ENCODE peak calls at places on chromosome 20, in ten cellular contexts. One of them, this sample, is unnamed.

GRCh38 chr20:54600634-54601033 is 125.2 kb downstream of the DOK5 start:
- DNase-seq in effector memory CD4-positive, alpha-beta T cell: no peak
- DNase-seq in hepatocyte: no peak
- DNase-seq in H1: no peak
- DNase-seq in CD8-positive, alpha-beta T cell: no peak
- DNase-seq in neuronal stem cell: no peak
- DNase-seq in right cardiac atrium: no peak
- DNase-seq in Panc1: no peak
- DNase-seq in left ventricle myocardium inferior: no peak
- DNase-seq in mesenchymal stem cell: no peak
- DNase-seq in this sample: no peak

GRCh38 chr20:57573176-57573575 is 12.3 kb downstream of the PCK1 start:
- DNase-seq in effector memory CD4-positive, alpha-beta T cell: no peak
- DNase-seq in mesenchymal stem cell: no peak
- DNase-seq in left ventricle myocardium inferior: no peak
- DNase-seq in neuronal stem cell: no peak
- DNase-seq in H1: no peak
- DNase-seq in CD8-positive, alpha-beta T cell: no peak
- DNase-seq in Panc1: no peak
- DNase-seq in right cardiac atrium: no peak
- DNase-seq in hepatocyte: no peak
- DNase-seq in this sample: no peak

GRCh38 chr20:53872561-53873248 is 197.7 kb downstream of the BCAS1 start:
- DNase-seq in right cardiac atrium: no peak
- DNase-seq in hepatocyte: no peak
- DNase-seq in neuronal stem cell: no peak
- DNase-seq in Panc1: no peak
- DNase-seq in effector memory CD4-positive, alpha-beta T cell: peak
- DNase-seq in H1: no peak
- DNase-seq in left ventricle myocardium inferior: no peak
- DNase-seq in mesenchymal stem cell: no peak
- DNase-seq in CD8-positive, alpha-beta T cell: peak
- DNase-seq in this sample: no peak

GRCh38 chr20:22453244-22454080 is 130.9 kb downstream of the FOXA2 start:
- DNase-seq in hepatocyte: peak
- DNase-seq in right cardiac atrium: no peak
- DNase-seq in effector memory CD4-positive, alpha-beta T cell: no peak
- DNase-seq in H1: no peak
- DNase-seq in left ventricle myocardium inferior: no peak
- DNase-seq in mesenchymal stem cell: no peak
- DNase-seq in CD8-positive, alpha-beta T cell: no peak
- DNase-seq in Panc1: no peak
- DNase-seq in neuronal stem cell: no peak
- DNase-seq in this sample: no peak

GRCh38 chr20:1835126-1835525 is 60.1 kb upstream of the SIRPA start:
- DNase-seq in Panc1: no peak
- DNase-seq in mesenchymal stem cell: no peak
- DNase-seq in left ventricle myocardium inferior: no peak
- DNase-seq in effector memory CD4-positive, alpha-beta T cell: no peak
- DNase-seq in neuronal stem cell: no peak
- DNase-seq in right cardiac atrium: no peak
- DNase-seq in H1: no peak
- DNase-seq in hepatocyte: no peak
- DNase-seq in CD8-positive, alpha-beta T cell: no peak
- DNase-seq in this sample: no peak

GRCh38 chr20:15700147-15700765 is 873.0 kb downstream of the KIF16B start:
- DNase-seq in effector memory CD4-positive, alpha-beta T cell: no peak
- DNase-seq in mesenchymal stem cell: no peak
- DNase-seq in hepatocyte: no peak
- DNase-seq in CD8-positive, alpha-beta T cell: no peak
- DNase-seq in Panc1: no peak
- DNase-seq in right cardiac atrium: no peak
- DNase-seq in H1: no peak
- DNase-seq in neuronal stem cell: no peak
- DNase-seq in left ventricle myocardium inferior: no peak
- DNase-seq in this sample: no peak

GRCh38 chr20:38723982-38724602 is at the start of gene SLC32A1:
- DNase-seq in CD8-positive, alpha-beta T cell: no peak
- DNase-seq in Panc1: no peak
- DNase-seq in left ventricle myocardium inferior: no peak
- DNase-seq in effector memory CD4-positive, alpha-beta T cell: no peak
- DNase-seq in mesenchymal stem cell: no peak
- DNase-seq in right cardiac atrium: no peak
- DNase-seq in neuronal stem cell: no peak
- DNase-seq in hepatocyte: peak
- DNase-seq in H1: no peak
- DNase-seq in this sample: no peak

GRCh38 chr20:8527998-8528397 is 395.9 kb downstream of the PLCB1 start:
- DNase-seq in effector memory CD4-positive, alpha-beta T cell: no peak
- DNase-seq in CD8-positive, alpha-beta T cell: no peak
- DNase-seq in mesenchymal stem cell: peak
- DNase-seq in Panc1: no peak
- DNase-seq in left ventricle myocardium inferior: no peak
- DNase-seq in neuronal stem cell: no peak
- DNase-seq in H1: no peak
- DNase-seq in right cardiac atrium: no peak
- DNase-seq in hepatocyte: no peak
- DNase-seq in this sample: no peak

GRCh38 chr20:34675993-34676641 is 775 bp downstream of the PIGU start:
- DNase-seq in mesenchymal stem cell: no peak
- DNase-seq in neuronal stem cell: no peak
- DNase-seq in effector memory CD4-positive, alpha-beta T cell: no peak
- DNase-seq in H1: no peak
- DNase-seq in left ventricle myocardium inferior: no peak
- DNase-seq in hepatocyte: no peak
- DNase-seq in CD8-positive, alpha-beta T cell: no peak
- DNase-seq in Panc1: peak
- DNase-seq in right cardiac atrium: no peak
- DNase-seq in this sample: no peak

DNA sequence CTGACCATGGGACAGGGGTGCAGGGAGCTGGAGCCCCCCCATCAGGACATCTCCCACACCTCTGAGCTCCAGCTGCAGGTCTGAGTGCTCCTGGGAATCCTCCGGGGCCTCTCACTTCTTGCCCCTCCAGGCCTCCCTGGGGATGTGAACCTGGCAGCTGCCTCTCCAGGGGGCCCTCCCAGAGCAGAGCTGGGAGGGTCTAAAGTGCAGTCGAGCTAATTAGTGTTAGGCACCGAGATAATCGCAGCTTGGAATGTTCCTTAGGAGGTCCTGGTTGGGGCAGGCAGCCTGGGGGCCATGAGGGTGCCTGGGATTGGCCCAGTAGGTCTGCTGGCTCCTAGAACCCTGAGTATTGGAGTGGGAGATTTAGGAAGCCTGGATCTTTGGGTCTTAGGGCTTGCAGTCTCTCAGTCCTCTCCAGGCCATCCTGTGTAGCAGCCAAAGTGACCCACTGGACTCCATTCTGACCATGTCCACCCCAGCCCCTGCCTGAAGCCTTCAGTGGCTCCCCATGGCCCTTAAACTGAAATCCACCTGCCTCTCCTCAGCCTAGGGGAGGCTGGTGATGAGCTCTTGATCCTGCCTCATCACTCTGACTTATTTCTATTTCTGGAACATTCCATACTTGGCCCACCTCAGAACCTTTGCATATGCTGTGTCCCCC is 26.0 kb downstream of the CEBPB start:
- DNase-seq in right cardiac atrium: no peak
- DNase-seq in hepatocyte: peak
- DNase-seq in mesenchymal stem cell: no peak
- DNase-seq in neuronal stem cell: no peak
- DNase-seq in CD8-positive, alpha-beta T cell: no peak
- DNase-seq in effector memory CD4-positive, alpha-beta T cell: no peak
- DNase-seq in Panc1: no peak
- DNase-seq in left ventricle myocardium inferior: no peak
- DNase-seq in H1: no peak
- DNase-seq in this sample: no peak
- H3K27ac ChIP-seq in right cardiac atrium: no peak
- H3K27ac ChIP-seq in hepatocyte: peak
- H3K27ac ChIP-seq in mesenchymal stem cell: no peak
- H3K27ac ChIP-seq in neuronal stem cell: no peak
- H3K27ac ChIP-seq in CD8-positive, alpha-beta T cell: no peak
- H3K27ac ChIP-seq in effector memory CD4-positive, alpha-beta T cell: no peak
- H3K27ac ChIP-seq in Panc1: no peak
- H3K27ac ChIP-seq in left ventricle myocardium inferior: no peak
- H3K27ac ChIP-seq in H1: no peak
- H3K27ac ChIP-seq in this sample: no peak

DNA sequence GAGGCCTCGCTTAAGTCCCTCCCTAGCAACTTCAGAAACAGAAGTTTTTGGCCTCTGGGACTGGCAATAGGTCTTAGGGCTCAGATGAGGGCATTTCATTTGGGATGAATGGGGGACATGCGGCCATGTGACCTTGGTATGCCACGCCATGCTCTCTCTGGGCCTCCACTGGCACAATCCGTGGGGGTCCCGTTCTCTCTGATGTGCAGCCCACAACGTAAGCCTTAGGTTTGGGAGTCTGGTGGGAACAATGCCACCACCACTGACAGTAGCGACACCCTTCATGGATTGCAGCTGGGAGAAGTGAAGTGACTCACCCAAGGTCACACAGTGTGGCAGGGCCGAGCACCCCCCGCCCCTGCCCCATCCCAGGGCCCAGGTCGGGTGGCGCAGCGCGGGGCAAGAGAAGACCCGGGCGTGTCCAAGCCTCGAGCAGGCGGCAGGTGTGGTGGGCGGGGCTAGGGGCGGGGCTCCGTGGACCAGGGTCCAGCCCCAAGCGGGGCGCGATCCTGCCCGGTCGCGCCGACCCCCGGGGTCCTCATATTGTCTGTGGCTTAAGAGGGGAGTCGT is 864 bp upstream of the CEBPB start:
- DNase-seq in mesenchymal stem cell: peak
- DNase-seq in CD8-positive, alpha-beta T cell: peak
- DNase-seq in H1: no peak
- DNase-seq in effector memory CD4-positive, alpha-beta T cell: peak
- DNase-seq in right cardiac atrium: peak
- DNase-seq in Panc1: no peak
- DNase-seq in hepatocyte: peak
- DNase-seq in left ventricle myocardium inferior: peak
- DNase-seq in neuronal stem cell: no peak
- DNase-seq in this sample: no peak
- H3K4me3 ChIP-seq in mesenchymal stem cell: no peak
- H3K4me3 ChIP-seq in CD8-positive, alpha-beta T cell: peak
- H3K4me3 ChIP-seq in H1: peak
- H3K4me3 ChIP-seq in effector memory CD4-positive, alpha-beta T cell: peak
- H3K4me3 ChIP-seq in right cardiac atrium: peak
- H3K4me3 ChIP-seq in Panc1: peak
- H3K4me3 ChIP-seq in hepatocyte: no peak
- H3K4me3 ChIP-seq in left ventricle myocardium inferior: peak
- H3K4me3 ChIP-seq in neuronal stem cell: peak
- H3K4me3 ChIP-seq in this sample: no peak

GRCh38 chr20:23655551-23656211 is 17.9 kb upstream of the CST3 start:
- DNase-seq in mesenchymal stem cell: no peak
- DNase-seq in right cardiac atrium: peak
- DNase-seq in hepatocyte: no peak
- DNase-seq in H1: no peak
- DNase-seq in neuronal stem cell: no peak
- DNase-seq in Panc1: no peak
- DNase-seq in effector memory CD4-positive, alpha-beta T cell: no peak
- DNase-seq in left ventricle myocardium inferior: peak
- DNase-seq in CD8-positive, alpha-beta T cell: no peak
- DNase-seq in this sample: no peak

GRCh38 chr20:23653400-23653938 is 15.7 kb upstream of the CST3 start:
- DNase-seq in neuronal stem cell: no peak
- DNase-seq in mesenchymal stem cell: no peak
- DNase-seq in left ventricle myocardium inferior: no peak
- DNase-seq in right cardiac atrium: no peak
- DNase-seq in effector memory CD4-positive, alpha-beta T cell: no peak
- DNase-seq in Panc1: no peak
- DNase-seq in H1: no peak
- DNase-seq in hepatocyte: no peak
- DNase-seq in CD8-positive, alpha-beta T cell: no peak
- DNase-seq in this sample: no peak

GRCh38 chr20:23654005-23654404 is 16.2 kb upstream of the CST3 start:
- DNase-seq in mesenchymal stem cell: no peak
- DNase-seq in effector memory CD4-positive, alpha-beta T cell: no peak
- DNase-seq in CD8-positive, alpha-beta T cell: no peak
- DNase-seq in right cardiac atrium: no peak
- DNase-seq in H1: no peak
- DNase-seq in Panc1: no peak
- DNase-seq in neuronal stem cell: no peak
- DNase-seq in hepatocyte: no peak
- DNase-seq in left ventricle myocardium inferior: no peak
- DNase-seq in this sample: no peak

GRCh38 chr20:23656372-23656771 is 18.6 kb upstream of the CST3 start:
- DNase-seq in effector memory CD4-positive, alpha-beta T cell: no peak
- DNase-seq in right cardiac atrium: peak
- DNase-seq in neuronal stem cell: no peak
- DNase-seq in mesenchymal stem cell: no peak
- DNase-seq in CD8-positive, alpha-beta T cell: no peak
- DNase-seq in left ventricle myocardium inferior: no peak
- DNase-seq in hepatocyte: no peak
- DNase-seq in Panc1: no peak
- DNase-seq in H1: no peak
- DNase-seq in this sample: no peak

DNA sequence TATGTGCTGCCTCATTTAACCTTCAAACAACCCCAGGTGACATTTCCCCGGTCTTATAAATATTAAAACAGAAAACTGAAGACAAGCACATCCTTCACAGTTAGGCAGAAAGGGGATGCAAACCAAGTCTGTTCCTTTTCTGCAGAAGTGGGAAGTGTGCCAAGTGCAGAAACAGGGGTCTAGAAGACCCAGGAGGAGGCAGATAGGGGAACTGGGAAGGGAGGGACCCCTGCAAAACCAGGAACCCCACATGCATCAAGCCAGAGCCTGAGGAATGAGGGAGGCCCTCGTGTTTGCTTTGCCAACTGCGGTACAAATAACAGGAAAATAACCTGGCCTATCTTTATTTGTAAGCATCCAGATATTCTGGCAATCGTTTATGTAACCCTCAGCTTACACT is 17.0 kb upstream of the CST3 start:
- DNase-seq in mesenchymal stem cell: no peak
- DNase-seq in CD8-positive, alpha-beta T cell: no peak
- DNase-seq in effector memory CD4-positive, alpha-beta T cell: no peak
- DNase-seq in hepatocyte: no peak
- DNase-seq in left ventricle myocardium inferior: no peak
- DNase-seq in neuronal stem cell: no peak
- DNase-seq in H1: no peak
- DNase-seq in right cardiac atrium: peak
- DNase-seq in Panc1: no peak
- DNase-seq in this sample: no peak
- H3K27ac ChIP-seq in mesenchymal stem cell: no peak
- H3K27ac ChIP-seq in CD8-positive, alpha-beta T cell: no peak
- H3K27ac ChIP-seq in effector memory CD4-positive, alpha-beta T cell: no peak
- H3K27ac ChIP-seq in hepatocyte: peak
- H3K27ac ChIP-seq in left ventricle myocardium inferior: peak
- H3K27ac ChIP-seq in neuronal stem cell: no peak
- H3K27ac ChIP-seq in H1: no peak
- H3K27ac ChIP-seq in right cardiac atrium: peak
- H3K27ac ChIP-seq in Panc1: no peak
- H3K27ac ChIP-seq in this sample: peak

DNA sequence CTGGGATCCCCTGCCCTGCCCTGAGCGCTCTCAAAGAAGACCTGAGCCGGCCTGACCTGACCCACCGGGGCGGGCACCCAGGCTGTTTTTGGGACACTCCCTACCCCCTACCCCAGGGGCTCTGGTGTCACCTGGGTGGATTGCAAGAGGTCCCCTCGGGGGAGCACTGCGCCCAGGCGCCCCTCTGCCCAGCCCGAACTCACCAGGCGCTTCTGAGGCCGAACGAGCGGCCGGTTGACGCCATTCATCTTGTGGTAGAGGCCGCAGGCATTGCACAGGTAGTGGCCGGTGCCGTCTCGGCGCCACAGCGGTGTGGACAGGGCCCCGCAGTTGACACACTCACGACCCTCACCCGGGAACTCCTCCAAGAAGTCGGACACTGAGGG is 2.6 kb downstream of the GATA5 start:
- DNase-seq in effector memory CD4-positive, alpha-beta T cell: no peak
- DNase-seq in CD8-positive, alpha-beta T cell: no peak
- DNase-seq in left ventricle myocardium inferior: no peak
- DNase-seq in neuronal stem cell: no peak
- DNase-seq in Panc1: no peak
- DNase-seq in mesenchymal stem cell: no peak
- DNase-seq in hepatocyte: no peak
- DNase-seq in H1: no peak
- DNase-seq in right cardiac atrium: no peak
- DNase-seq in this sample: no peak
- H3K4me3 ChIP-seq in effector memory CD4-positive, alpha-beta T cell: no peak
- H3K4me3 ChIP-seq in CD8-positive, alpha-beta T cell: no peak
- H3K4me3 ChIP-seq in left ventricle myocardium inferior: no peak
- H3K4me3 ChIP-seq in neuronal stem cell: no peak
- H3K4me3 ChIP-seq in Panc1: peak
- H3K4me3 ChIP-seq in mesenchymal stem cell: no peak
- H3K4me3 ChIP-seq in hepatocyte: peak
- H3K4me3 ChIP-seq in H1: no peak
- H3K4me3 ChIP-seq in right cardiac atrium: no peak
- H3K4me3 ChIP-seq in this sample: peak